ENCODE peak calls at places on chromosomes 4 and X, in eight cellular contexts. One of them, this sample, is unnamed.

GRCh38 chrX:24153796-24154189 is 4.3 kb downstream of the ZFX start:
- DNase-seq in SK-N-SH: peak
- DNase-seq in K562: no peak
- DNase-seq in H1: no peak
- DNase-seq in HepG2: no peak
- DNase-seq in endothelial cell of umbilical vein: peak
- DNase-seq in HCT116: no peak
- DNase-seq in GM12878: no peak
- DNase-seq in this sample: no peak

GRCh38 chr4:169249214-169249973 is 21.4 kb downstream of the SH3RF1 start:
- DNase-seq in HepG2: peak
- DNase-seq in H1: no peak
- DNase-seq in SK-N-SH: no peak
- DNase-seq in K562: no peak
- DNase-seq in GM12878: no peak
- DNase-seq in HCT116: no peak
- DNase-seq in endothelial cell of umbilical vein: peak
- DNase-seq in this sample: no peak

GRCh38 chr4:159484861-159485260 is 382.0 kb downstream of the RAPGEF2 start:
- DNase-seq in K562: no peak
- DNase-seq in endothelial cell of umbilical vein: no peak
- DNase-seq in SK-N-SH: no peak
- DNase-seq in H1: no peak
- DNase-seq in GM12878: no peak
- DNase-seq in HCT116: no peak
- DNase-seq in HepG2: no peak
- DNase-seq in this sample: peak

GRCh38 chr4:76376534-76376933 is 44.4 kb downstream of the CCDC158 start:
- DNase-seq in H1: no peak
- DNase-seq in HepG2: peak
- DNase-seq in HCT116: no peak
- DNase-seq in endothelial cell of umbilical vein: no peak
- DNase-seq in K562: no peak
- DNase-seq in GM12878: no peak
- DNase-seq in SK-N-SH: no peak
- DNase-seq in this sample: no peak

GRCh38 chrX:18769812-18770573 is 62.5 kb downstream of the PPEF1 start:
- DNase-seq in H1: no peak
- DNase-seq in endothelial cell of umbilical vein: no peak
- DNase-seq in K562: no peak
- DNase-seq in SK-N-SH: peak
- DNase-seq in HCT116: no peak
- DNase-seq in GM12878: no peak
- DNase-seq in HepG2: no peak
- DNase-seq in this sample: no peak

GRCh38 chr4:48193921-48194320 is 59.9 kb upstream of the TXK start:
- DNase-seq in HepG2: no peak
- DNase-seq in H1: no peak
- DNase-seq in endothelial cell of umbilical vein: no peak
- DNase-seq in K562: no peak
- DNase-seq in GM12878: no peak
- DNase-seq in HCT116: no peak
- DNase-seq in SK-N-SH: no peak
- DNase-seq in this sample: no peak

GRCh38 chrX:65755786-65756185 is 88.3 kb downstream of the MSN start:
- DNase-seq in HepG2: no peak
- DNase-seq in GM12878: no peak
- DNase-seq in HCT116: no peak
- DNase-seq in H1: no peak
- DNase-seq in K562: no peak
- DNase-seq in endothelial cell of umbilical vein: no peak
- DNase-seq in SK-N-SH: no peak
- DNase-seq in this sample: no peak

GRCh38 chr4:57501715-57502114 is 391.5 kb upstream of the IGFBP7 start:
- DNase-seq in SK-N-SH: no peak
- DNase-seq in GM12878: no peak
- DNase-seq in H1: no peak
- DNase-seq in endothelial cell of umbilical vein: no peak
- DNase-seq in K562: no peak
- DNase-seq in HCT116: no peak
- DNase-seq in HepG2: no peak
- DNase-seq in this sample: no peak

GRCh38 chr4:47415719-47416118 is 47.8 kb downstream of the COMMD8 start:
- DNase-seq in GM12878: no peak
- DNase-seq in HepG2: no peak
- DNase-seq in HCT116: no peak
- DNase-seq in endothelial cell of umbilical vein: no peak
- DNase-seq in K562: no peak
- DNase-seq in H1: no peak
- DNase-seq in SK-N-SH: no peak
- DNase-seq in this sample: no peak

GRCh38 chrX:68018248-68019203 is 414.8 kb downstream of the OPHN1 start:
- DNase-seq in SK-N-SH: peak
- DNase-seq in GM12878: no peak
- DNase-seq in H1: peak
- DNase-seq in HepG2: peak
- DNase-seq in endothelial cell of umbilical vein: peak
- DNase-seq in K562: peak
- DNase-seq in HCT116: peak
- DNase-seq in this sample: no peak

GRCh38 chr4:38687571-38688011 is 23.6 kb downstream of the KLF3 start:
- DNase-seq in K562: no peak
- DNase-seq in GM12878: no peak
- DNase-seq in H1: no peak
- DNase-seq in SK-N-SH: no peak
- DNase-seq in HepG2: no peak
- DNase-seq in endothelial cell of umbilical vein: peak
- DNase-seq in HCT116: no peak
- DNase-seq in this sample: no peak

GRCh38 chrX:74160816-74161215 is 143.2 kb upstream of the ZCCHC13 start:
- DNase-seq in HepG2: no peak
- DNase-seq in HCT116: no peak
- DNase-seq in SK-N-SH: no peak
- DNase-seq in endothelial cell of umbilical vein: no peak
- DNase-seq in K562: no peak
- DNase-seq in GM12878: no peak
- DNase-seq in H1: no peak
- DNase-seq in this sample: no peak

GRCh38 chr4:88043586-88044340 is 36.3 kb downstream of the PKD2 start:
- DNase-seq in HCT116: no peak
- DNase-seq in GM12878: no peak
- DNase-seq in K562: no peak
- DNase-seq in HepG2: no peak
- DNase-seq in H1: no peak
- DNase-seq in endothelial cell of umbilical vein: peak
- DNase-seq in SK-N-SH: no peak
- DNase-seq in this sample: no peak

GRCh38 chrX:131977619-131978018 is 45.5 kb upstream of the STK26 start:
- DNase-seq in HepG2: no peak
- DNase-seq in SK-N-SH: no peak
- DNase-seq in GM12878: no peak
- DNase-seq in HCT116: no peak
- DNase-seq in K562: no peak
- DNase-seq in H1: no peak
- DNase-seq in endothelial cell of umbilical vein: peak
- DNase-seq in this sample: no peak

GRCh38 chrX:108415146-108415545 is 23.1 kb downstream of the COL4A6 start:
- DNase-seq in K562: no peak
- DNase-seq in HCT116: no peak
- DNase-seq in SK-N-SH: no peak
- DNase-seq in GM12878: no peak
- DNase-seq in H1: no peak
- DNase-seq in HepG2: no peak
- DNase-seq in endothelial cell of umbilical vein: peak
- DNase-seq in this sample: no peak

GRCh38 chrX:33198561-33199279 is 12.6 kb downstream of the DMD start:
- DNase-seq in H1: no peak
- DNase-seq in HepG2: no peak
- DNase-seq in GM12878: no peak
- DNase-seq in SK-N-SH: no peak
- DNase-seq in K562: no peak
- DNase-seq in endothelial cell of umbilical vein: peak
- DNase-seq in HCT116: no peak
- DNase-seq in this sample: no peak

GRCh38 chr4:169142390-169142789 is 128.4 kb downstream of the SH3RF1 start:
- DNase-seq in HepG2: no peak
- DNase-seq in H1: no peak
- DNase-seq in HCT116: no peak
- DNase-seq in SK-N-SH: no peak
- DNase-seq in GM12878: no peak
- DNase-seq in endothelial cell of umbilical vein: no peak
- DNase-seq in K562: no peak
- DNase-seq in this sample: no peak

GRCh38 chr4:38157592-38157991 is 197.4 kb downstream of the PTTG2 start:
- DNase-seq in SK-N-SH: no peak
- DNase-seq in GM12878: no peak
- DNase-seq in HCT116: no peak
- DNase-seq in H1: no peak
- DNase-seq in K562: no peak
- DNase-seq in endothelial cell of umbilical vein: no peak
- DNase-seq in HepG2: no peak
- DNase-seq in this sample: no peak

GRCh38 chrX:136318166-136318565 is 17.4 kb downstream of the ADGRG4 start:
- DNase-seq in H1: no peak
- DNase-seq in GM12878: no peak
- DNase-seq in endothelial cell of umbilical vein: no peak
- DNase-seq in HCT116: no peak
- DNase-seq in K562: no peak
- DNase-seq in SK-N-SH: no peak
- DNase-seq in HepG2: no peak
- DNase-seq in this sample: no peak

GRCh38 chrX:130680164-130681035 is 222.6 kb downstream of the ENOX2 start:
- DNase-seq in K562: no peak
- DNase-seq in endothelial cell of umbilical vein: peak
- DNase-seq in GM12878: no peak
- DNase-seq in HCT116: no peak
- DNase-seq in HepG2: peak
- DNase-seq in SK-N-SH: no peak
- DNase-seq in H1: no peak
- DNase-seq in this sample: no peak

GRCh38 chr4:16626945-16627344 is 271.5 kb downstream of the LDB2 start:
- DNase-seq in endothelial cell of umbilical vein: peak
- DNase-seq in HepG2: no peak
- DNase-seq in SK-N-SH: no peak
- DNase-seq in GM12878: no peak
- DNase-seq in H1: no peak
- DNase-seq in HCT116: no peak
- DNase-seq in K562: no peak
- DNase-seq in this sample: no peak

GRCh38 chrX:65910899-65911298 is 129.0 kb downstream of the VSIG4 start:
- DNase-seq in K562: no peak
- DNase-seq in HCT116: no peak
- DNase-seq in endothelial cell of umbilical vein: no peak
- DNase-seq in SK-N-SH: no peak
- DNase-seq in H1: no peak
- DNase-seq in HepG2: no peak
- DNase-seq in GM12878: no peak
- DNase-seq in this sample: no peak

GRCh38 chrX:148956352-148956751 is 455.9 kb downstream of the AFF2 start:
- DNase-seq in K562: no peak
- DNase-seq in endothelial cell of umbilical vein: no peak
- DNase-seq in H1: no peak
- DNase-seq in SK-N-SH: no peak
- DNase-seq in HCT116: no peak
- DNase-seq in HepG2: no peak
- DNase-seq in GM12878: no peak
- DNase-seq in this sample: no peak

GRCh38 chr4:98603683-98604573 is 54.5 kb downstream of the TSPAN5 start:
- DNase-seq in endothelial cell of umbilical vein: no peak
- DNase-seq in SK-N-SH: no peak
- DNase-seq in HCT116: no peak
- DNase-seq in K562: no peak
- DNase-seq in GM12878: no peak
- DNase-seq in HepG2: no peak
- DNase-seq in H1: no peak
- DNase-seq in this sample: no peak
- H3K9ac ChIP-seq in endothelial cell of umbilical vein: no peak
- H3K9ac ChIP-seq in SK-N-SH: no peak
- H3K9ac ChIP-seq in HCT116: no peak
- H3K9ac ChIP-seq in K562: no peak
- H3K9ac ChIP-seq in GM12878: no peak
- H3K9ac ChIP-seq in HepG2: no peak
- H3K9ac ChIP-seq in H1: no peak
- H3K9ac ChIP-seq in this sample: no peak

DNA sequence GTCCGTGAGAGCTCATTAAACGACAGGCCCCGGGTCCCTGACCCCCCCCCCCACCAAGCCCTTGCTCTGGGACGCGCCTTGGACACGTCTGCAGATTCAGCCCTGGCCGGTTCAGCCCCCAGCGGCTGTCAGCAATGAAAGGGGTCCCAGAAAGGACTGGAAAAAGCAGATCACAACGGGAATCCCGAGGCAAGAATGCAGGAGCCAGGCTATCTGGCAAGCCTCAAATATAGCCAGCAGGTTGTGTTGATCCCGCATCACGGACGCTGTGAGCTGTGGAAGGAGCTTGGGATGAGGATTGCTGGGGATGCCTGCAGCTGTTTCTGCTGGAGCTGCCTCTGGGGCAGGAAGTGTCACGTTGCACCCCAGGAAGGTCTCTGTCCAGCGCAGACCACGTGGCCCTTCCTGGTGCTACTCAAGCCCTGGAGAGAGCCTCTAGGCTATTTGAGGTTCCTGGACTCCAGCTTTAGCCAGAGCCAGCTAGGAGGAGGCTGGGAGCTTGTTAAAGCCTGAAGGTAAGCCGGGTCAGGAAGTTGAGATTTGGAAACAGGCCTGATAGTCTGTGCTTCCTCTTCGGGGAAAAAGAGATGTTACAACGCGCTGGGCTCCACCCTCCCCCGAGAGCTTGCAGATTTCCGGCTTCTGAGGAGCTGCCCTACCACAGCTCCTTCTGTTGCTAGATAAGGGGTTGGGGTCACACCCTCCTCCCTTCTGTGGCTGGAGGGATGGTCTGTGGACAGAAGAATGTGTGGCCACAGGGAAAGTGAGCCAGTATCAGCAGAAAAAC is 19.3 kb upstream of the CSF2RA start:
- DNase-seq in K562: no peak
- DNase-seq in H1: no peak
- DNase-seq in HCT116: no peak
- DNase-seq in SK-N-SH: no peak
- DNase-seq in HepG2: peak
- DNase-seq in GM12878: peak
- DNase-seq in endothelial cell of umbilical vein: no peak
- DNase-seq in this sample: no peak
- TF ChIP-seq POLR2AphosphoS5 in K562: no peak
- TF ChIP-seq POLR2AphosphoS5 in H1: peak
- TF ChIP-seq POLR2AphosphoS5 in HCT116: no peak
- TF ChIP-seq POLR2AphosphoS5 in SK-N-SH: no peak
- TF ChIP-seq POLR2AphosphoS5 in HepG2: no peak
- TF ChIP-seq POLR2AphosphoS5 in GM12878: no peak
- TF ChIP-seq POLR2AphosphoS5 in endothelial cell of umbilical vein: no peak
- TF ChIP-seq POLR2AphosphoS5 in this sample: no peak

GRCh38 chrX:37815366-37815765 is 32.0 kb downstream of the DYNLT3 start:
- DNase-seq in HCT116: no peak
- DNase-seq in SK-N-SH: no peak
- DNase-seq in H1: no peak
- DNase-seq in GM12878: no peak
- DNase-seq in endothelial cell of umbilical vein: no peak
- DNase-seq in HepG2: no peak
- DNase-seq in K562: no peak
- DNase-seq in this sample: no peak
- H3K9ac ChIP-seq in HCT116: no peak
- H3K9ac ChIP-seq in SK-N-SH: no peak
- H3K9ac ChIP-seq in H1: no peak
- H3K9ac ChIP-seq in GM12878: no peak
- H3K9ac ChIP-seq in endothelial cell of umbilical vein: no peak
- H3K9ac ChIP-seq in HepG2: no peak
- H3K9ac ChIP-seq in K562: no peak
- H3K9ac ChIP-seq in this sample: no peak

GRCh38 chr4:146243141-146243882 is 29.0 kb downstream of the REELD1 start:
- DNase-seq in K562: peak
- DNase-seq in HepG2: no peak
- DNase-seq in endothelial cell of umbilical vein: peak
- DNase-seq in HCT116: no peak
- DNase-seq in SK-N-SH: no peak
- DNase-seq in H1: peak
- DNase-seq in GM12878: peak
- DNase-seq in this sample: no peak
- TF ChIP-seq POLR2AphosphoS5 in K562: no peak
- TF ChIP-seq POLR2AphosphoS5 in HepG2: no peak
- TF ChIP-seq POLR2AphosphoS5 in endothelial cell of umbilical vein: no peak
- TF ChIP-seq POLR2AphosphoS5 in HCT116: no peak
- TF ChIP-seq POLR2AphosphoS5 in SK-N-SH: no peak
- TF ChIP-seq POLR2AphosphoS5 in H1: no peak
- TF ChIP-seq POLR2AphosphoS5 in GM12878: no peak
- TF ChIP-seq POLR2AphosphoS5 in this sample: no peak